ENCODE peak calls at places on chromosomes 4 and X, in ten cellular contexts. T, O, W, F, H, P, Q, S, U and B are unnamed samples.

GRCh38 chrX:115560978-115561604 is at the start of gene PLS3:
- DNase-seq in W (no peak), O (peak; percentile 79), S (peak; percentile 78), P (peak; percentile 85), F (peak; percentile 92), U (peak; percentile 81), T (peak; percentile 52), H (peak; percentile 95), Q (peak; percentile 86), B (no peak)

GRCh38 chr4:110364911-110365520 is 110.9 kb upstream of the ENPEP start:
- DNase-seq in Q (no peak), T (no peak), O (no peak), H (no peak), U (peak; percentile 25), P (no peak), W (no peak), F (no peak), S (no peak), B (no peak)

GRCh38 chr4:9832640-9833039 is 51.2 kb downstream of the DRD5 start:
- DNase-seq in P (no peak), H (no peak), F (no peak), W (no peak), U (no peak), Q (no peak), T (no peak), O (no peak), S (no peak), B (no peak)

GRCh38 chr4:163949976-163950601 is 455.6 kb downstream of the TMA16 start:
- DNase-seq in F (no peak), T (no peak), P (no peak), H (no peak), W (no peak), O (no peak), Q (no peak), U (no peak), S (no peak), B (no peak)

GRCh38 chr4:76968937-76969336 is 19.4 kb downstream of the SEPTIN11 start:
- DNase-seq in S (no peak), P (no peak), U (no peak), H (no peak), Q (no peak), F (no peak), W (no peak), T (no peak), O (no peak), B (no peak)

GRCh38 chr4:84491420-84491819 is 7.7 kb downstream of the NKX6-1 start:
- DNase-seq in W (no peak), S (no peak), T (no peak), U (no peak), Q (no peak), P (no peak), F (no peak), H (no peak), O (no peak), B (no peak)

GRCh38 chr4:76363556-76364290 is 57.2 kb downstream of the STBD1 start:
- DNase-seq in S (no peak), O (no peak), T (no peak), Q (no peak), F (no peak), U (no peak), H (no peak), P (no peak), W (no peak), B (no peak)

GRCh38 chr4:110211007-110211769 is 12.8 kb upstream of the ELOVL6 start:
- DNase-seq in U (peak; percentile 66), T (no peak), P (peak; percentile 56), F (peak; percentile 70), S (peak; percentile 51), W (peak; percentile 26), Q (no peak), H (no peak), O (peak; percentile 63), B (no peak)

GRCh38 chr4:90095000-90095399 is 32.2 kb upstream of the CCSER1 start:
- DNase-seq in H (no peak), F (no peak), S (peak; percentile 66), Q (no peak), U (no peak), T (no peak), O (no peak), P (no peak), W (no peak), B (no peak)

GRCh38 chrX:54157561-54157960 is 25.5 kb downstream of the FAM120C start:
- DNase-seq in S (peak; percentile 13), F (no peak), O (no peak), P (no peak), T (no peak), U (peak; percentile 15), W (no peak), H (no peak), Q (no peak), B (no peak)

GRCh38 chrX:56764153-56764974 is 35.3 kb downstream of the NBDY start:
- DNase-seq in W (peak; percentile 58), S (peak; percentile 69), U (peak; percentile 91), Q (peak; percentile 87), F (peak; percentile 84), T (peak; percentile 71), H (peak; percentile 93), P (peak; percentile 79), O (peak; percentile 61), B (peak; percentile 37)

DNA sequence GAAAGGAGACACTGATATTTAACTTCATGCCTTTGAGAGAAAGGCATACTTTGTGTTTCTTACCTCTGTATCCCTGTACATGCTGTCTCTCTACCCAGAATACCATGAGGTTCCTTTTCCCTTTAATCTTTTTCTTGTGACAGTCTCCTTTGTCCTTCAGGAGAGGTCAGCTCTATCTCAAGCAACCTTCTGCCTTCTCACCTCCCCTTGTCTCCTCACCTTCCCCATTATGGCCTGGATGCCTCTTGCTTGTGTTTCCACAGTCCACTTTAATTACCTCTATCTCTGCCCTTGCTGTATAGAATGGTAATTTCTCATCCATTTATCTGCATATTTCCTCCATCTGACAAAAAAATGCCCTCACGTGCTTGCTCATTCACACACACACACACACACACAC is 28.4 kb downstream of the MSN start:
- DNase-seq in S (no peak), F (no peak), T (no peak), O (no peak), Q (no peak), U (no peak), W (no peak), H (no peak), P (no peak), B (no peak)
- H3K4me3 ChIP-seq in S (no peak overlapping the region), F (no peak overlapping the region), T (no peak overlapping the region), O (no peak overlapping the region), Q (no peak overlapping the region), U (no peak overlapping the region), W (peak overlapping the region; percentile 20), H (no peak overlapping the region), P (no peak overlapping the region), B (no peak overlapping the region)

GRCh38 chr4:41696768-41697167 is 51.8 kb downstream of the PHOX2B start:
- DNase-seq in P (no peak), F (no peak), H (no peak), Q (no peak), W (no peak), O (no peak), S (no peak), T (no peak), U (no peak), B (no peak)

GRCh38 chr4:41696131-41696530 is 52.4 kb downstream of the PHOX2B start:
- DNase-seq in W (no peak), P (no peak), U (peak; percentile 9), T (no peak), F (no peak), H (no peak), Q (no peak), O (no peak), S (no peak), B (no peak)

DNA sequence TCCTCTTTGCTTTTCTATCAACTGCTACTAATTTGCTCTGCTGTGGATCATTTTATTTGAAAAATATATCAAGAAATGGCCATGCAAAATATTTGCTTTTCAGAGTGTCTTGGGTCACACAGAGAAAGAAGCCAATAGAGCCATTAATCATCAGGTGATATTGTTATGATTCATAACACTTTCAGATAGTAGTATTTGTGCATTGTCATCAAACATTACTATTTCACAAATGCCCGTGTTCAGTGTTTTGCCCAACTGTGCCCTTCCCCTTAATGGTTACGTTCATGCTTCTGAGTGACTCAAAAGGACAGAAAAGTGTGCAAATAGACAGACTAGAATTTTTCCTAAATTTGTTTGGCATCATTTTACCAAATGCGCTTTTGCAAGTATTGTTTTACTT is 46.6 kb downstream of the PHOX2B start:
- DNase-seq in O (peak; percentile 62), U (no peak), F (no peak), H (no peak), W (no peak), T (no peak), S (peak; percentile 72), P (no peak), Q (no peak), B (no peak)
- TF ChIP-seq CTCF in O (no peak), U (no peak), F (no peak), H (no peak), W (no peak), T (no peak), S (no peak), P (no peak), Q (no peak), B (no peak)

GRCh38 chr4:72107456-72107855 is 75.7 kb downstream of the NPFFR2 start:
- DNase-seq in W (no peak), F (no peak), Q (no peak), H (no peak), O (peak; percentile 59), U (no peak), T (no peak), P (no peak), S (no peak), B (no peak)
- H3K4me3 ChIP-seq in W (no peak overlapping the region), F (no peak overlapping the region), Q (no peak overlapping the region), H (no peak overlapping the region), O (no peak overlapping the region), U (no peak overlapping the region), T (no peak overlapping the region), P (no peak overlapping the region), S (no peak overlapping the region), B (no peak overlapping the region)

GRCh38 chr4:143254479-143255216 is 69.9 kb downstream of the USP38 start:
- DNase-seq in S (no peak), F (no peak), P (no peak), U (no peak), O (no peak), T (no peak), H (no peak), W (no peak), Q (no peak), B (no peak)
- TF ChIP-seq CTCF in S (no peak), F (no peak), P (no peak), U (no peak), O (no peak), T (no peak), H (no peak), W (no peak), Q (no peak), B (no peak)